ENCODE peak calls at places on chromosomes 12 and 14, in four cellular contexts. U is iPS-NIHi11, Q is Caco-2, E is foreskin fibroblast. D is an unnamed sample.

GRCh38 chr12:48122065-48122834 is 3.1 kb downstream of the PFKM start:
- DNase-seq in U (no peak), Q (no peak), E (no peak), D (no peak)

GRCh38 chr12:70615177-70615576 is 22.1 kb downstream of the PTPRB start:
- DNase-seq in U (no peak), Q (no peak), E (no peak), D (no peak)

GRCh38 chr12:102314821-102315220 is 117.2 kb upstream of the PMCH start:
- DNase-seq in E (no peak), Q (no peak), U (no peak), D (no peak)

GRCh38 chr12:56029666-56030293 is 8.9 kb downstream of the IKZF4 start:
- DNase-seq in E (peak; percentile 85), Q (peak; percentile 78), U (peak; percentile 68), D (peak; percentile 59)

GRCh38 chr12:107335802-107336570 is 242.6 kb upstream of the CRY1 start:
- DNase-seq in U (no peak), Q (no peak), E (no peak), D (no peak)

GRCh38 chr14:77220246-77221017 is 38.8 kb downstream of the TMEM63C start:
- DNase-seq in E (no peak), Q (no peak), U (no peak), D (no peak)

GRCh38 chr14:21852061-21852664 is 178.5 kb upstream of the OR4E1 start:
- DNase-seq in Q (peak; percentile 55), E (no peak), U (peak; percentile 38), D (peak; percentile 27)

GRCh38 chr14:103520657-103521437 is 1.8 kb downstream of the CKB start:
- DNase-seq in U (peak; percentile 83), E (peak; percentile 85), Q (no peak), D (peak; percentile 55)

GRCh38 chr12:58296818-58297217 is 355.5 kb downstream of the ATP23 start:
- DNase-seq in U (no peak), E (no peak), Q (no peak), D (no peak)

GRCh38 chr14:97719931-97720330 is 922.7 kb downstream of the VRK1 start:
- DNase-seq in Q (no peak), E (no peak), U (no peak), D (no peak)

GRCh38 chr12:40921563-40922163 is 229.4 kb downstream of the CNTN1 start:
- DNase-seq in Q (no peak), U (peak; percentile 26), E (peak; percentile 45), D (peak; percentile 29)

GRCh38 chr12:14664434-14665023 is 31.9 kb downstream of the GUCY2C start:
- DNase-seq in E (peak; percentile 50), U (peak; percentile 34), Q (peak; percentile 51), D (peak; percentile 27)

GRCh38 chr12:57272337-57273151 is 21.6 kb upstream of the STAC3 start:
- DNase-seq in Q (no peak), E (peak; percentile 60), U (no peak), D (peak; percentile 13)

GRCh38 chr12:104691661-104692334 is 235.1 kb downstream of the CHST11 start:
- DNase-seq in U (no peak), E (no peak), Q (no peak), D (no peak)

GRCh38 chr12:32302218-32302826 is 97.0 kb upstream of the FGD4 start:
- DNase-seq in U (peak; percentile 76), E (peak; percentile 51), Q (no peak), D (no peak)

GRCh38 chr12:84497819-84498218 is 414.8 kb downstream of the SLC6A15 start:
- DNase-seq in Q (no peak), U (peak; percentile 17), E (peak; percentile 40), D (no peak)

GRCh38 chr12:1777798-1778197 is 42.6 kb upstream of the LRTM2 start:
- DNase-seq in E (peak; percentile 83), Q (no peak), U (no peak), D (peak; percentile 82)

GRCh38 chr12:89707992-89708792 is 446 bp downstream of the ATP2B1 start:
- DNase-seq in Q (peak; percentile 56), U (peak; percentile 46), E (peak; percentile 39), D (peak; percentile 13)

GRCh38 chr14:32080001-32080510 is 3.0 kb downstream of the ARHGAP5 start:
- DNase-seq in Q (no peak), U (no peak), E (no peak), D (no peak)

GRCh38 chr12:1847411-1847810 is 27.0 kb downstream of the LRTM2 start:
- DNase-seq in U (no peak), E (no peak), Q (no peak), D (no peak)

GRCh38 chr12:90004319-90005074 is 295.9 kb upstream of the ATP2B1 start:
- DNase-seq in Q (no peak), U (peak; percentile 28), E (no peak), D (no peak)

GRCh38 chr12:96170328-96170727 is 23.8 kb upstream of the ELK3 start:
- DNase-seq in U (no peak), E (no peak), Q (no peak), D (no peak)

D was measured in astrocyte of the spinal cord.